ENCODE peak calls at places on chromosomes 11 and 22, in six cellular contexts. One of them, this sample, is unnamed. For H3K4me1 and H3K9me3, the result is how much of the 10 kb centered on the place peaks cover.

GRCh38 chr11:62005231-62005661 is 37.8 kb upstream of the FTH1 start:
- DNase-seq in heart left ventricle: no peak
- DNase-seq in endothelial cell of umbilical vein: no peak
- DNase-seq in thyroid gland: no peak
- DNase-seq in sigmoid colon: no peak
- DNase-seq in HCT116: no peak
- DNase-seq in this sample: no peak

GRCh38 chr11:10605941-10606381 is 37.5 kb upstream of the LYVE1 start:
- DNase-seq in thyroid gland: peak
- DNase-seq in sigmoid colon: peak
- DNase-seq in HCT116: no peak
- DNase-seq in endothelial cell of umbilical vein: peak
- DNase-seq in heart left ventricle: peak
- DNase-seq in this sample: peak

GRCh38 chr11:72410956-72411355 is 23.4 kb downstream of the CLPB start:
- DNase-seq in endothelial cell of umbilical vein: no peak
- DNase-seq in heart left ventricle: no peak
- DNase-seq in thyroid gland: no peak
- DNase-seq in HCT116: no peak
- DNase-seq in sigmoid colon: peak
- DNase-seq in this sample: no peak

GRCh38 chr11:102430158-102430836 is 22.3 kb downstream of the TMEM123 start:
- DNase-seq in heart left ventricle: no peak
- DNase-seq in endothelial cell of umbilical vein: no peak
- DNase-seq in HCT116: no peak
- DNase-seq in sigmoid colon: no peak
- DNase-seq in thyroid gland: no peak
- DNase-seq in this sample: no peak

GRCh38 chr11:16737860-16738197 is 618 bp upstream of the C11orf58 start:
- DNase-seq in endothelial cell of umbilical vein: no peak
- DNase-seq in heart left ventricle: no peak
- DNase-seq in HCT116: peak
- DNase-seq in sigmoid colon: no peak
- DNase-seq in thyroid gland: no peak
- DNase-seq in this sample: no peak

GRCh38 chr22:37485006-37485713 is 1.0 kb downstream of the MFNG start:
- DNase-seq in heart left ventricle: no peak
- DNase-seq in HCT116: no peak
- DNase-seq in endothelial cell of umbilical vein: peak
- DNase-seq in sigmoid colon: no peak
- DNase-seq in thyroid gland: no peak
- DNase-seq in this sample: no peak

GRCh38 chr22:38716271-38716670 is 10.5 kb downstream of the GTPBP1 start:
- DNase-seq in thyroid gland: no peak
- DNase-seq in sigmoid colon: peak
- DNase-seq in HCT116: no peak
- DNase-seq in heart left ventricle: no peak
- DNase-seq in endothelial cell of umbilical vein: no peak
- DNase-seq in this sample: no peak

GRCh38 chr22:43957871-43958270 is 2.6 kb downstream of the SAMM50 start:
- DNase-seq in thyroid gland: no peak
- DNase-seq in HCT116: no peak
- DNase-seq in sigmoid colon: peak
- DNase-seq in endothelial cell of umbilical vein: no peak
- DNase-seq in heart left ventricle: no peak
- DNase-seq in this sample: no peak

GRCh38 chr22:29306175-29306829 is at the start of gene GAS2L1:
- DNase-seq in endothelial cell of umbilical vein: peak
- DNase-seq in heart left ventricle: peak
- DNase-seq in HCT116: peak
- DNase-seq in sigmoid colon: peak
- DNase-seq in thyroid gland: peak
- DNase-seq in this sample: peak

GRCh38 chr22:34669001-34669400 is 397.0 kb upstream of the ISX start:
- DNase-seq in endothelial cell of umbilical vein: no peak
- DNase-seq in thyroid gland: no peak
- DNase-seq in sigmoid colon: no peak
- DNase-seq in heart left ventricle: no peak
- DNase-seq in HCT116: no peak
- DNase-seq in this sample: no peak

GRCh38 chr11:48082771-48083170 is 102.4 kb downstream of the PTPRJ start:
- DNase-seq in heart left ventricle: no peak
- DNase-seq in HCT116: no peak
- DNase-seq in endothelial cell of umbilical vein: no peak
- DNase-seq in sigmoid colon: no peak
- DNase-seq in thyroid gland: no peak
- DNase-seq in this sample: no peak

GRCh38 chr11:44726278-44727113 is at the start of gene TSPAN18:
- DNase-seq in endothelial cell of umbilical vein: no peak
- DNase-seq in heart left ventricle: peak
- DNase-seq in thyroid gland: peak
- DNase-seq in HCT116: no peak
- DNase-seq in sigmoid colon: peak
- DNase-seq in this sample: no peak

GRCh38 chr11:8766993-8767374 is 84.4 kb downstream of the RPL27A start:
- DNase-seq in heart left ventricle: no peak
- DNase-seq in sigmoid colon: no peak
- DNase-seq in HCT116: no peak
- DNase-seq in thyroid gland: no peak
- DNase-seq in endothelial cell of umbilical vein: no peak
- DNase-seq in this sample: no peak

GRCh38 chr11:81080476-81080875 is 1639.6 kb upstream of the TENM4 start:
- DNase-seq in thyroid gland: no peak
- DNase-seq in HCT116: no peak
- DNase-seq in endothelial cell of umbilical vein: no peak
- DNase-seq in sigmoid colon: no peak
- DNase-seq in heart left ventricle: no peak
- DNase-seq in this sample: no peak

GRCh38 chr11:30049214-30049613 is 32.4 kb upstream of the KCNA4 start:
- DNase-seq in endothelial cell of umbilical vein: no peak
- DNase-seq in thyroid gland: no peak
- DNase-seq in heart left ventricle: no peak
- DNase-seq in HCT116: no peak
- DNase-seq in sigmoid colon: no peak
- DNase-seq in this sample: no peak

GRCh38 chr11:111372538-111372937 is 6.5 kb downstream of the POU2AF1 start:
- DNase-seq in HCT116: no peak
- DNase-seq in sigmoid colon: no peak
- DNase-seq in endothelial cell of umbilical vein: no peak
- DNase-seq in heart left ventricle: no peak
- DNase-seq in thyroid gland: no peak
- DNase-seq in this sample: no peak

DNA sequence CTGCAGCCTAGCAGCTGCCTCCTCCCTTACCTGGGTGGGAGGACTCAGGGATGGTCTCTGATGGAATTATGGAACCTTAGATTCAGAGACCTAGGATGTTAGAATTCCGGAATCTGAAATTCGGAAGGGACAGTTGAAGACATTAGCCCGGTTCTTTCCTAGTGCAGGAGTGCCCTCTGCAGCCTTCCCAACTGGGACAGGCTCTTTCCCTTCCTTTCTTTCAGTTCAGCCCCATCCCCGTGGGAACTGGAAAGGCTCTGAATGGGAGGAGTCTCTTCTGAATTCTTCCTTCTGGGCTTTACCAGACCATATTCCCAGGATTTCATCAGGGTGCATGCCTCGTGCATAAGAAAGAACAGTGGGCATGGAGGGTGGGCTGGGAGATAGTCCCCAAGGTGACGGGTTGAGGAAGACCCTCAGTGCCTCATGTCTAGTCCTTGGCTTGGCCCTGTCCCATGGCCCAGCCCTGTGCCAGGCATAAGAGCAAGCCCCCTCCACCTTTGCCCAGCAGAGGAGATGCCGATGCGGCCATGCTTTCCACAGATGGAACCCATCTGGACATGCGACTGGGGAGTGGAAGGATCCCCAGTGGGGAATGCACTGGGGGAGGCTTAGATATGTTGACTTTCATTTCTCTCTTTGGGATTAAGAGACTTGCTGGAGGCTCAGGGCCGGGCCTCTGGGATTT is 14.4 kb downstream of the DNAJB13 start:
- DNase-seq in sigmoid colon: no peak
- DNase-seq in endothelial cell of umbilical vein: no peak
- DNase-seq in thyroid gland: no peak
- DNase-seq in HCT116: no peak
- DNase-seq in heart left ventricle: no peak
- DNase-seq in this sample: no peak
- H3K4me1 ChIP-seq in sigmoid colon: under half
- H3K4me1 ChIP-seq in endothelial cell of umbilical vein: under half
- H3K4me1 ChIP-seq in thyroid gland: under half
- H3K4me1 ChIP-seq in HCT116: under half
- H3K4me1 ChIP-seq in heart left ventricle: under half
- H3K4me1 ChIP-seq in this sample: under half

GRCh38 chr22:36387664-36387913 is 178 bp downstream of the MYH9 start:
- DNase-seq in thyroid gland: no peak
- DNase-seq in HCT116: no peak
- DNase-seq in heart left ventricle: no peak
- DNase-seq in sigmoid colon: no peak
- DNase-seq in endothelial cell of umbilical vein: no peak
- DNase-seq in this sample: no peak
- H3K9me3 ChIP-seq in thyroid gland: under half
- H3K9me3 ChIP-seq in HCT116: under half
- H3K9me3 ChIP-seq in heart left ventricle: under half
- H3K9me3 ChIP-seq in sigmoid colon: under half
- H3K9me3 ChIP-seq in endothelial cell of umbilical vein: under half
- H3K9me3 ChIP-seq in this sample: under half

DNA sequence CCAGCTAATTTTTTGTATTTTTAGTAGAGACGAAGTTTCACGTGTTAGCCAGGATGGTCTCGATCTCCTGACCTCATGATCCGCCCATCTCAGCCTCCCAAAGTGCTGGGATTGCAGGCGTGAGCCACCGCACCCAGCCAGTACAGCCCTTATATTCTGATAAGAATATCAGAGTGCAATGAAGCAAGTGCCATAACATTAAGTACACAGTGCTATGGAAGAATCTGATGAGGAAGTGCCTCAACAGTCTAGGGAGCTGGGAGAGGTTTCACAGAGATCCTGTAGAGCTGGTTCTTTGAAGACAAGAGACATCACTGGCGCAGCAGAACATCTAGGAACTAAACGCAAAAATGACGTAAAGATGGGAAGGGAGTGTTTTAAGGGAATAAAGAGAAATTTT is 2.1 kb downstream of the RTCB start:
- DNase-seq in heart left ventricle: no peak
- DNase-seq in endothelial cell of umbilical vein: no peak
- DNase-seq in sigmoid colon: no peak
- DNase-seq in HCT116: no peak
- DNase-seq in thyroid gland: no peak
- DNase-seq in this sample: no peak
- TF ChIP-seq POLR2A in heart left ventricle: no peak
- TF ChIP-seq POLR2A in endothelial cell of umbilical vein: no peak
- TF ChIP-seq POLR2A in sigmoid colon: no peak
- TF ChIP-seq POLR2A in HCT116: no peak
- TF ChIP-seq POLR2A in thyroid gland: no peak
- TF ChIP-seq POLR2A in this sample: no peak

DNA sequence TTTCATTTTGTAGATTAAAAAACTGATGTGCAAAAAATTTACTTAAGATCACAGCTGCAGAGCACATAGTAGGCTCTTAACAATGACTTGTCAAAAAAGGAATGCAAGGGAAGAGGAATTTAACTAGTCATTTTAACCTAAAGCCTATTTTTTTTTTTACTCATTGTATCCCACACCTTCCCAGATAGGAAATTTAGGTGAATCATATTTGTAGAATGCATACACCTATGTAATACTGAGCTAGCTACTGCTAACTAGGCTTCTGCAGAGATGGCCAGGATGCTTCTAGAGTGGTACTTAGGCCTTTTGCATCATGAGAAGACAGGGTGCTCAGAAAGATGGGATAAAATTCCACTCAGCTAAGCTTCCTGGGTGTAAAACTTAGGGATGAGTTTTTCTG is 387.3 kb downstream of the AASDHPPT start:
- DNase-seq in heart left ventricle: no peak
- DNase-seq in endothelial cell of umbilical vein: no peak
- DNase-seq in HCT116: no peak
- DNase-seq in sigmoid colon: no peak
- DNase-seq in thyroid gland: no peak
- DNase-seq in this sample: no peak
- H3K4me1 ChIP-seq in heart left ventricle: under half
- H3K4me1 ChIP-seq in endothelial cell of umbilical vein: under half
- H3K4me1 ChIP-seq in HCT116: under half
- H3K4me1 ChIP-seq in sigmoid colon: under half
- H3K4me1 ChIP-seq in thyroid gland: under half
- H3K4me1 ChIP-seq in this sample: half or more

GRCh38 chr22:49040754-49041467 is 786.8 kb downstream of the BRD1 start:
- DNase-seq in heart left ventricle: no peak
- DNase-seq in HCT116: no peak
- DNase-seq in endothelial cell of umbilical vein: no peak
- DNase-seq in thyroid gland: no peak
- DNase-seq in sigmoid colon: peak
- DNase-seq in this sample: no peak
- H3K9me3 ChIP-seq in heart left ventricle: under half
- H3K9me3 ChIP-seq in HCT116: under half
- H3K9me3 ChIP-seq in endothelial cell of umbilical vein: under half
- H3K9me3 ChIP-seq in thyroid gland: under half
- H3K9me3 ChIP-seq in sigmoid colon: under half
- H3K9me3 ChIP-seq in this sample: under half

DNA sequence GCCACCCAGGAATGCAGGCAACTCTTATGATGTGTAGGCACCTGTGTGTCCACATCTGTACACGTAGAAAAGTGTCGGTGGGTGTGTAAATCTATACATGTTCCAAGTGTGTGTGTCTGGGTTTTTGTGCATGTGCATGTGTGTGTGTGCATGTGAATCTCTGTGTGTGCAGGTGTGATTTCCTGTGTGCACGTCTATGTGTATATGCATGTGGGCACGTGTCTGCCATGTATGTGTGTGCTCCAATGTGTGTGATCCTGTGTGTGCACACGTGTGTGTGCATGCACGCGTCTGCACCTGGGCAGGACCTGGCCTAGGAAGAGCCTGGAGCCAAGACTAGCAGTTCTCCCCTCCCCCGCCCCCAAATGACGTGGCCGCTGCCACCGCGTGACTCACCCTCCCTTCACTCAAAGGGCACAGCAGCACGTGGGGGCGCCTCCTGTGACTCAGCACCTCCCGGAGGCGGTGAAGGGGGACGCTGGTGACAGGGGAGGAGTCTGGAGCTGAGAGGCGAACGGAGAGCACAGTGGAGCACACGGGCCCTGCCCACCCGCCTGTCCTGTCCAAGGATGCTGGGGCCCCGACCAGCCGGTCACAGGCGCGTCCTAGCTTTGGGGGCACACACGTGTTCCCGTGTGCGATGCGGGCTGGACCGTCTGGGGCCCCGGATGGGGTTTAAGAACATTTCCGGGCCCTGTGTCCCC is 10.1 kb downstream of the PIM3 start:
- DNase-seq in sigmoid colon: peak
- DNase-seq in heart left ventricle: peak
- DNase-seq in HCT116: peak
- DNase-seq in thyroid gland: peak
- DNase-seq in endothelial cell of umbilical vein: peak
- DNase-seq in this sample: peak
- TF ChIP-seq POLR2A in sigmoid colon: peak
- TF ChIP-seq POLR2A in heart left ventricle: no peak
- TF ChIP-seq POLR2A in HCT116: peak
- TF ChIP-seq POLR2A in thyroid gland: peak
- TF ChIP-seq POLR2A in endothelial cell of umbilical vein: peak
- TF ChIP-seq POLR2A in this sample: peak

GRCh38 chr22:46753761-46754109 is 8.7 kb upstream of the TBC1D22A start:
- DNase-seq in thyroid gland: no peak
- DNase-seq in HCT116: no peak
- DNase-seq in heart left ventricle: no peak
- DNase-seq in endothelial cell of umbilical vein: no peak
- DNase-seq in sigmoid colon: no peak
- DNase-seq in this sample: no peak
- H3K4me1 ChIP-seq in thyroid gland: under half
- H3K4me1 ChIP-seq in HCT116: under half
- H3K4me1 ChIP-seq in heart left ventricle: half or more
- H3K4me1 ChIP-seq in endothelial cell of umbilical vein: half or more
- H3K4me1 ChIP-seq in sigmoid colon: under half
- H3K4me1 ChIP-seq in this sample: under half

This sample was measured in body of pancreas.